ENCODE peak calls at places on chromosome 9, in nine cellular contexts. N is vagina, S is right lobe of liver, C is body of pancreas, X is uterus, P is prostate gland, I is Peyer's patch, Y is stomach, U is lower leg skin. D is an unnamed sample.

GRCh38 chr9:17682684-17683083 is 103.8 kb downstream of the SH3GL2 start:
- DNase-seq in S (no peak), I (no peak), C (no peak), Y (no peak), X (no peak), P (no peak), N (no peak), U (no peak), D (no peak)

GRCh38 chr9:72557549-72557948 is 36.1 kb downstream of the TMC1 start:
- DNase-seq in U (peak), Y (no peak), P (no peak), X (peak), S (no peak), C (peak), I (no peak), N (peak), D (no peak)

GRCh38 chr9:96612966-96613589 is 6.6 kb downstream of the CDC14B start:
- DNase-seq in S (no peak), U (no peak), X (no peak), P (no peak), N (no peak), I (no peak), Y (no peak), C (no peak), D (no peak)

GRCh38 chr9:114558027-114558675 is 29.4 kb upstream of the ATP6V1G1 start:
- DNase-seq in C (no peak), N (no peak), S (no peak), X (no peak), I (no peak), U (no peak), Y (no peak), P (peak), D (no peak)

GRCh38 chr9:37293664-37294524 is 128.6 kb upstream of the GRHPR start:
- DNase-seq in U (no peak), P (no peak), Y (no peak), S (no peak), C (no peak), N (no peak), X (no peak), I (no peak), D (no peak)

GRCh38 chr9:136407911-136408310 is 2.5 kb downstream of the ENTR1 start:
- DNase-seq in P (no peak), N (no peak), X (no peak), U (no peak), Y (no peak), S (no peak), I (no peak), C (no peak), D (no peak)

GRCh38 chr9:97889941-97890557 is 32.3 kb downstream of the TRMO start:
- DNase-seq in S (no peak), I (no peak), P (no peak), N (no peak), U (no peak), X (no peak), Y (peak), C (no peak), D (no peak)

GRCh38 chr9:136791466-136792276 is 527 bp downstream of the TMEM141 start:
- DNase-seq in N (no peak), I (peak), X (peak), S (peak), P (peak), C (peak), Y (peak), U (no peak), D (no peak)

GRCh38 chr9:4980046-4980727 is 4.9 kb upstream of the JAK2 start:
- DNase-seq in I (no peak), Y (no peak), N (no peak), P (no peak), S (no peak), U (no peak), C (no peak), X (no peak), D (no peak)

GRCh38 chr9:20981486-20981885 is 50.0 kb downstream of the HACD4 start:
- DNase-seq in X (no peak), P (peak), S (no peak), C (no peak), I (no peak), U (no peak), N (no peak), Y (no peak), D (no peak)

GRCh38 chr9:14133394-14133793 is 180.5 kb downstream of the NFIB start:
- DNase-seq in U (no peak), C (no peak), N (no peak), S (no peak), P (no peak), I (no peak), Y (no peak), X (no peak), D (no peak)

GRCh38 chr9:81393985-81394811 is 295.1 kb downstream of the TLE1 start:
- DNase-seq in S (peak), P (peak), X (no peak), C (no peak), I (no peak), Y (no peak), N (no peak), U (no peak), D (no peak)

GRCh38 chr9:9498846-9499245 is 1114.0 kb downstream of the PTPRD start:
- DNase-seq in C (no peak), U (no peak), S (no peak), P (no peak), Y (no peak), N (no peak), I (no peak), X (no peak), D (no peak)

GRCh38 chr9:1875921-1876448 is 139.2 kb upstream of the SMARCA2 start:
- DNase-seq in X (no peak), S (no peak), N (no peak), C (no peak), Y (no peak), I (no peak), U (no peak), P (no peak), D (no peak)
- TF ChIP-seq POLR2A in X (no peak), S (no peak), N (no peak), C (no peak), Y (no peak), I (no peak), U (no peak), P (no peak), D (no peak)

GRCh38 chr9:88537743-88538055 is 2.7 kb downstream of the NXNL2 start:
- DNase-seq in U (peak), P (no peak), X (peak), I (no peak), Y (peak), C (peak), S (no peak), N (peak), D (peak)
- TF ChIP-seq POLR2A in U (no peak), P (no peak), X (no peak), I (no peak), Y (no peak), C (no peak), S (no peak), N (no peak), D (no peak)

GRCh38 chr9:70478963-70479641 is 64.6 kb upstream of the KLF9 start:
- DNase-seq in U (peak), Y (peak), S (peak), C (peak), I (peak), N (no peak), X (no peak), P (peak), D (peak)
- TF ChIP-seq POLR2A in U (no peak), Y (no peak), S (peak), C (peak), I (no peak), N (no peak), X (no peak), P (no peak), D (peak)

DNA sequence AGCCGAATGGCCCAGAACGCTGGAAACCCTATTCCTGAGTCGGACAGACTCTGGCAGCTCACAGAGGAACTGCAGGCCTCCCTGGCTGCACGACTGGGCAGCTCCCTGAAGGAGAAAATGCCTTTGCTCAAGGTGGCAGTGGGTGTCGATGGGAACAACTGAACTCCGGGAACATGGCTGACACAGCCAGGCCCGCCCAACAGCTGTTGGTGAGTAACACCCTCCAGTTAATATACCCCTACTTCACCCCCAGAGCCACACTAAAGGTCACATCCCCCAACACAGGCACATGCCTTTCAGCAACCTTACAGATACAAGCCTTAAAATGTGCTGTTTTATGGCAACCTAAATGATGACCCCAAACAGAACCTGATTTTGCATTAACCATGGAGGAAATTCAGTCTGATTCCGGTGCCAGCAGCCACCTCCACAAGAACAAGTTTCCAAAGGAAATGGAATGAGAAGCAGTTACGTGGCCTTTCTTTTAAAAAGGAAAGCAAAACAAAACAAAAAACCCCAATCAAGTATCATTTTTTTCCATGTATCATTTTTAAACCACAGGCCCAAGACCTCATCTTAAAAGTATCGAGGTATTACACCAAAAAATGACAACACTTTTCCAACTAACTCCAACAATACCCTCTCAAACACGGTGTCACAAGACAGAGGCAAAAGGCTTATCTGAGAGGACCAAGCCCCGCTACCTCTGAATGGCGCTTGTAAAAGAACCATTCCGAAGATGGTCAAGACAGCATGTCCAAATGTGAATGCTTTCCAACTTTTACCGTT is 3.1 kb downstream of the KLF9 start:
- DNase-seq in X (peak), P (peak), C (peak), S (peak), N (peak), I (peak), U (peak), Y (peak), D (peak)
- TF ChIP-seq POLR2A in X (peak), P (no peak), C (no peak), S (peak), N (no peak), I (peak), U (peak), Y (no peak), D (no peak)

DNA sequence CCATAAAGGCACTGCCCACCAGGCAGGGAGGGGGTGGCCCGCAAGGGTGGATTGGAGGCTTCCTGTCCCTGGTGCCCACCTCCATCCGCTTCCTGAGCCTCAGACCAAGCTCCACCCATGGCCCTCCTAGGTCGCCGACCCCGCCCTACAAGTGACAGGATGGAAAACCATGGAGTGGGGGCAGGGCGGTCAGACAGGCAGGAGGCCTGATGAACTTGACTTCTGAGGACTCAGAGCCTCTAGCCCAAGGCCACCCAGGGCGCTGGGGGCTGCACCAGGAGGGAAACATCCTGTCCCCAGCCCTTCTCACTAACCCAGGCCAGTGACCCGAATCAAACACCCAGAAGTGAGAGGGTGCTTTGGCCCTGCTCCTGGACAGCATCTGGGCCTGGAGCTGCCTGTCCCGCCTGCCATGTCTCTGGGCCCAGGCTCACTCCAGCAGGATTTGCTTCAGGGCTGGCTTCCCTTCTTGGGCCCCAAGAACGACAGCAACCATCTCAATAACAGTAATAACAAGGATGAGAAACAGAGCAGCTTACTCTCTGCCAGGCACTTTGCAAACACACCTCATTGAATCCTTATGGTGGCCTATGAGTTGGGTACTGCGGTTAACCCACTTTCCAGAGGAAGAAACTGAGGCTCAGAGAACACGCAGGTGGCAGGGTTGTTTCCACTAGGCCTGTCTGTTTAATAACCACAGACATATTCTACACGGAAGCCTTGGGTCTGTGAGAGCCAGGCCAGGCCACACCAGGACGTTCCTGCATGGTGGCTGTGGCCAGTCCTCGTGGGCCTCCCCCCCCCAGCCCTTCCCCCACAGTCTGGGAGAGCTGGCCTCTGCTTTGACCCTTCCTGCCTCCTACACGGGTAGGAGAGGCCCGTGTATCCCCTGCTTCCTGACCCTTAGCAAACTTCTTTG is 4.4 kb upstream of the ST6GALNAC6 start:
- DNase-seq in Y (peak), I (peak), X (no peak), S (no peak), U (peak), N (no peak), P (no peak), C (peak), D (peak)
- TF ChIP-seq POLR2A in Y (no peak), I (no peak), X (no peak), S (no peak), U (no peak), N (no peak), P (no peak), C (peak), D (no peak)

GRCh38 chr9:130017035-130017909 is 25.7 kb downstream of the FNBP1 start:
- DNase-seq in Y (no peak), P (no peak), I (no peak), U (no peak), X (no peak), S (no peak), C (no peak), N (no peak), D (no peak)

GRCh38 chr9:130018260-130018659 is 24.7 kb downstream of the FNBP1 start:
- DNase-seq in N (no peak), Y (no peak), P (no peak), X (no peak), I (no peak), S (no peak), C (no peak), U (no peak), D (no peak)

GRCh38 chr9:130010151-130010988 is 32.6 kb downstream of the FNBP1 start:
- DNase-seq in U (no peak), I (no peak), N (no peak), S (no peak), Y (no peak), X (no peak), C (no peak), P (no peak), D (no peak)

GRCh38 chr9:130013326-130013725 is 29.7 kb downstream of the FNBP1 start:
- DNase-seq in P (no peak), U (no peak), S (no peak), X (no peak), Y (no peak), I (no peak), C (no peak), N (no peak), D (no peak)

GRCh38 chr9:130015353-130016019 is 27.5 kb downstream of the FNBP1 start:
- DNase-seq in X (no peak), U (no peak), C (no peak), N (no peak), S (no peak), I (no peak), Y (no peak), P (no peak), D (no peak)
- TF ChIP-seq POLR2A in X (no peak), U (no peak), C (no peak), N (no peak), S (no peak), I (no peak), Y (no peak), P (no peak), D (no peak)

D was measured in gastrocnemius medialis.